ENCODE peak calls at places on chromosomes 5 and 9, in ten cellular contexts. N is activated gamma-delta T cell treated with Interleukin-2 at 50 U/mL for 16 hours, T is substantia nigra, F is neural crest cell, S is occipital lobe, A is PC-3, I is pons, O is GM23248, M is erythroblast, P is heart right ventricle. H is an unnamed sample.

GRCh38 chr5:141681695-141682641 is at the start of gene ARAP3:
- DNase-seq in N (peak), T (no peak), F (peak), S (no peak), A (peak), I (peak), O (peak), M (peak), P (peak), H (no peak)

GRCh38 chr5:67063791-67064190 is 132.8 kb downstream of the CD180 start:
- DNase-seq in N (no peak), T (no peak), F (no peak), S (no peak), A (no peak), I (no peak), O (peak), M (no peak), P (no peak), H (no peak)

GRCh38 chr5:126810983-126811382 is 34.0 kb downstream of the LMNB1 start:
- DNase-seq in N (no peak), T (no peak), F (no peak), S (no peak), A (no peak), I (no peak), O (no peak), M (peak), P (no peak), H (no peak)

GRCh38 chr9:121354770-121355169 is 15.3 kb downstream of the STOM start:
- DNase-seq in N (no peak), T (no peak), F (no peak), S (no peak), A (no peak), I (no peak), O (no peak), M (no peak), P (no peak), H (no peak)

GRCh38 chr9:16138561-16138960 is 585.7 kb downstream of the CCDC171 start:
- DNase-seq in N (no peak), T (no peak), F (no peak), S (no peak), A (no peak), I (no peak), O (no peak), M (no peak), P (no peak), H (no peak)

GRCh38 chr5:6082685-6083084 is 295.7 kb downstream of the MED10 start:
- DNase-seq in N (no peak), T (no peak), F (no peak), S (no peak), A (peak), I (no peak), O (no peak), M (no peak), P (no peak), H (no peak)

GRCh38 chr5:97636766-97637165 is 453.7 kb upstream of the RIOK2 start:
- DNase-seq in N (no peak), T (no peak), F (no peak), S (no peak), A (no peak), I (no peak), O (no peak), M (no peak), P (no peak), H (no peak)

GRCh38 chr9:127779136-127779981 is 893 bp upstream of the SH2D3C start:
- DNase-seq in N (peak), T (no peak), F (no peak), S (no peak), A (no peak), I (peak), O (peak), M (peak), P (no peak), H (no peak)

GRCh38 chr5:40441733-40442132 is 238.0 kb upstream of the PTGER4 start:
- DNase-seq in N (peak), T (no peak), F (no peak), S (no peak), A (no peak), I (no peak), O (no peak), M (no peak), P (peak), H (no peak)

GRCh38 chr9:3045153-3045552 is 201.3 kb upstream of the PUM3 start:
- DNase-seq in N (no peak), T (no peak), F (no peak), S (no peak), A (no peak), I (no peak), O (no peak), M (no peak), P (no peak), H (no peak)

GRCh38 chr9:107215381-107215780 is 67.7 kb upstream of the RAD23B start:
- DNase-seq in N (no peak), T (no peak), F (no peak), S (no peak), A (peak), I (no peak), O (peak), M (no peak), P (no peak), H (no peak)

GRCh38 chr9:107866912-107867311 is 377.3 kb upstream of the KLF4 start:
- DNase-seq in N (no peak), T (no peak), F (no peak), S (no peak), A (no peak), I (peak), O (peak), M (no peak), P (no peak), H (no peak)

GRCh38 chr5:151719228-151719861 is 32.6 kb upstream of the SPARC start:
- DNase-seq in N (no peak), T (no peak), F (peak), S (no peak), A (peak), I (peak), O (peak), M (peak), P (peak), H (peak)

GRCh38 chr9:21903380-21903965 is 90.7 kb downstream of the CDKN2A start:
- DNase-seq in N (no peak), T (no peak), F (no peak), S (no peak), A (no peak), I (no peak), O (no peak), M (no peak), P (no peak), H (no peak)

GRCh38 chr9:3508531-3509374 is 17.0 kb downstream of the RFX3 start:
- DNase-seq in N (no peak), T (no peak), F (no peak), S (no peak), A (no peak), I (peak), O (no peak), M (peak), P (no peak), H (no peak)